ENCODE peak calls at places on chromosomes 7 and 10, in six cellular contexts. U is GM12891, B is transverse colon, L is sigmoid colon, P is GM23338, O is HCT116. H is an unnamed sample.
A peak's percentile ranks its signal among the peaks of the same experiment; 100 is the strongest.

GRCh38 chr7:78220754-78221153 is 422.2 kb downstream of the PHTF2 start:
- DNase-seq in L (no peak), B (peak; percentile 53), U (no peak), O (no peak), P (no peak), H (no peak)

GRCh38 chr7:36777062-36777461 is 52.8 kb upstream of the AOAH start:
- DNase-seq in B (peak; percentile 11), P (no peak), U (no peak), O (no peak), L (no peak), H (no peak)

GRCh38 chr7:138756591-138757222 is 41.1 kb upstream of the TMEM213 start:
- DNase-seq in B (no peak), O (no peak), L (no peak), U (no peak), P (no peak), H (no peak)

GRCh38 chr7:50653997-50654425 is 88.8 kb upstream of the DDC start:
- DNase-seq in L (peak; percentile 95), B (peak; percentile 59), U (no peak), P (no peak), O (no peak), H (no peak)

GRCh38 chr7:120059641-120060040 is 213.3 kb upstream of the KCND2 start:
- DNase-seq in L (no peak), B (no peak), U (no peak), O (no peak), P (no peak), H (no peak)

GRCh38 chr7:2616973-2617709 is 14.6 kb upstream of the TTYH3 start:
- DNase-seq in U (no peak), P (no peak), B (no peak), O (no peak), L (no peak), H (no peak)

GRCh38 chr7:73735526-73735905 is 3.1 kb downstream of the ABHD11 start:
- DNase-seq in B (peak; percentile 49), L (no peak), P (no peak), O (no peak), U (no peak), H (no peak)

GRCh38 chr10:117980216-117980615 is 66.5 kb downstream of the RAB11FIP2 start:
- DNase-seq in O (no peak), P (no peak), L (no peak), U (no peak), B (no peak), H (no peak)

GRCh38 chr7:116628971-116629586 is 42.9 kb upstream of the MET start:
- DNase-seq in L (peak; percentile 69), P (no peak), B (peak; percentile 42), U (no peak), O (no peak), H (no peak)

GRCh38 chr10:89476676-89477075 is 58.7 kb downstream of the SLC16A12 start:
- DNase-seq in L (no peak), P (no peak), U (no peak), B (no peak), O (no peak), H (no peak)

GRCh38 chr7:134905375-134905774 is 80.9 kb upstream of the AGBL3 start:
- DNase-seq in B (peak; percentile 39), O (no peak), L (peak; percentile 90), U (no peak), P (no peak), H (no peak)

GRCh38 chr10:30231071-30231652 is 117.9 kb downstream of the MTPAP start:
- DNase-seq in L (no peak), U (no peak), P (no peak), O (no peak), B (no peak), H (no peak)

GRCh38 chr7:43076189-43076605 is 36.2 kb upstream of the HECW1 start:
- DNase-seq in B (no peak), U (no peak), L (no peak), P (peak; percentile 37), O (no peak), H (no peak)

GRCh38 chr7:147053761-147054160 is 937.2 kb downstream of the CNTNAP2 start:
- DNase-seq in P (peak; percentile 24), B (no peak), L (no peak), O (no peak), U (no peak), H (no peak)

GRCh38 chr7:151341357-151342101 is at the start of gene NUB1:
- DNase-seq in U (peak; percentile 63), L (peak; percentile 94), P (peak; percentile 95), B (peak; percentile 95), O (peak; percentile 61), H (peak; percentile 59)
- TF ChIP-seq POLR2AphosphoS5 in U (no peak), L (peak; percentile 25), P (peak; percentile 84), B (peak; percentile 89), O (peak; percentile 92), H (no peak)

GRCh38 chr10:88245974-88246511 is 337.1 kb downstream of the RNLS start:
- DNase-seq in L (peak; percentile 71), O (no peak), P (no peak), B (no peak), U (no peak), H (no peak)
- TF ChIP-seq POLR2AphosphoS5 in L (no peak), O (no peak), P (no peak), B (no peak), U (no peak), H (no peak)

GRCh38 chr10:32007026-32007425 is 49.2 kb downstream of the KIF5B start:
- DNase-seq in P (no peak), L (no peak), O (no peak), B (no peak), U (no peak), H (no peak)
- TF ChIP-seq POLR2AphosphoS5 in P (no peak), L (no peak), O (no peak), B (no peak), U (no peak), H (no peak)

GRCh38 chr10:124648738-124649137 is 95.4 kb downstream of the FAM53B start:
- DNase-seq in B (peak; percentile 64), U (no peak), O (no peak), L (peak; percentile 91), P (no peak), H (no peak)
- TF ChIP-seq POLR2AphosphoS5 in B (peak; percentile 9), U (no peak), O (no peak), L (no peak), P (no peak), H (no peak)

H was measured in GM12892.